ENCODE peak calls at places on chromosomes 16 and 17, in five cellular contexts. H, E, V, Q and G are unnamed samples.

GRCh38 chr16:14309001-14309886 is 238.1 kb downstream of the MRTFB start:
- DNase-seq in H (peak), E (no peak), V (no peak), Q (no peak), G (peak)

GRCh38 chr16:3646348-3646920 is 8.1 kb upstream of the DNASE1 start:
- DNase-seq in H (peak), E (no peak), V (no peak), Q (peak), G (no peak)

GRCh38 chr17:4507361-4508111 is 8.9 kb downstream of the SPNS2 start:
- DNase-seq in H (no peak), E (no peak), V (no peak), Q (no peak), G (no peak)

GRCh38 chr16:3509470-3509928 is 8.7 kb downstream of the CLUAP1 start:
- DNase-seq in H (no peak), E (peak), V (no peak), Q (peak), G (no peak)

GRCh38 chr16:57966986-57967385 is 3.9 kb downstream of the CNGB1 start:
- DNase-seq in H (no peak), E (no peak), V (no peak), Q (no peak), G (no peak)

GRCh38 chr16:27426423-27427408 is 24.7 kb downstream of the IL21R start:
- DNase-seq in H (no peak), E (no peak), V (peak), Q (peak), G (peak)

GRCh38 chr16:70253291-70254094 is 1.8 kb upstream of the EXOSC6 start:
- DNase-seq in H (no peak), E (peak), V (no peak), Q (no peak), G (peak)

GRCh38 chr16:51302042-51302441 is 151.0 kb upstream of the SALL1 start:
- DNase-seq in H (no peak), E (no peak), V (no peak), Q (no peak), G (no peak)

GRCh38 chr17:76922084-76922483 is 53.9 kb downstream of the MGAT5B start:
- DNase-seq in H (no peak), E (no peak), V (no peak), Q (no peak), G (no peak)

GRCh38 chr17:51059781-51060180 is 60.9 kb downstream of the SPAG9 start:
- DNase-seq in H (no peak), E (no peak), V (no peak), Q (no peak), G (no peak)

GRCh38 chr16:3858809-3859208 is 21.7 kb downstream of the CREBBP start:
- DNase-seq in H (no peak), E (no peak), V (no peak), Q (no peak), G (no peak)

GRCh38 chr16:84329849-84330684 is 35.4 kb downstream of the WFDC1 start:
- DNase-seq in H (no peak), E (no peak), V (no peak), Q (no peak), G (no peak)

GRCh38 chr17:49748791-49749190 is 15.1 kb downstream of the FAM117A start:
- DNase-seq in H (no peak), E (peak), V (no peak), Q (no peak), G (no peak)

GRCh38 chr16:87317766-87318121 is 552 bp upstream of the C16orf95 start:
- DNase-seq in H (no peak), E (peak), V (peak), Q (peak), G (peak)

GRCh38 chr17:5126719-5127488 is 11.1 kb downstream of the USP6 start:
- DNase-seq in H (no peak), E (no peak), V (peak), Q (peak), G (no peak)

GRCh38 chr17:78324391-78325075 is 35.3 kb downstream of the SOCS3 start:
- DNase-seq in H (no peak), E (no peak), V (peak), Q (peak), G (peak)

GRCh38 chr17:4316648-4317047 is 49.8 kb downstream of the UBE2G1 start:
- DNase-seq in H (no peak), E (no peak), V (no peak), Q (no peak), G (no peak)

GRCh38 chr16:88777801-88778415 is 7.1 kb downstream of the PIEZO1 start:
- DNase-seq in H (no peak), E (no peak), V (no peak), Q (no peak), G (no peak)

GRCh38 chr16:88781140-88782077 is 3.6 kb downstream of the PIEZO1 start:
- DNase-seq in H (no peak), E (peak), V (no peak), Q (no peak), G (no peak)

GRCh38 chr16:88778541-88779065 is 6.4 kb downstream of the PIEZO1 start:
- DNase-seq in H (no peak), E (no peak), V (no peak), Q (no peak), G (no peak)

GRCh38 chr16:88780100-88781062 is 4.6 kb downstream of the PIEZO1 start:
- DNase-seq in H (no peak), E (no peak), V (no peak), Q (no peak), G (no peak)

DNA sequence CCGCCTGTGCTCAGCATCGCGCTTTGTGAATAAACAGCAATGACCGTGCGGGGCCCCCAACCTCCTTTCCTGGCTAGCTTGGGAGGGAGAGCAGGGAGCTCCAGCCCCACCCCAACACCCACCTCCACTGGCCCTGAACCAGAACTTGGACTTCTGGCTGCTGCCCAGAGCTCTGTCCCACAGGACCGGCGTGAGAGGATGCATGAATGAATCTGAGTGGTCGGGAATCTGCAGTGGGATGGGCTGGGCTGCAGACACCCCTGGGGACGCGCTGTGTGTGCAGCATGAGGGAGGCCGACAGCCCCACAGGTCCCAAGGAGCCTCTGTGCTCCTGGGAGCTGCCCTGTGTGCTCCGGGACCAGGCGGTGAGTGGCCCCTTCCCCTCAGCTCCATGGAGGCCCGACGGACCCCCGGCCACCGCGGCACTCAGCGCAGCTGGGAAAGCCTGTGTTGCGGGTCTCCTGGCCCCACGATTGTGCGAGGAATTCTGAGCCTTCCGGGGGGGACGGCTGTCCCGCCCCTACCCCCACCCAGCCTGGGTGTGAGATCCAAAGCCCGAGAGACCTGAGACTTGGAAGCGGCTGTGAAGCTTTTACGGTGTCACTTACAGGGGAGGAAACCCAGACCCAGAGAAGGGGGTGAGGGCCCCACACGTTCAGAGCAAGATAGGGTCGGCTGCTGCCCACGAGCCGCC is 5.5 kb downstream of the PIEZO1 start:
- DNase-seq in H (no peak), E (no peak), V (no peak), Q (no peak), G (no peak)
- H3K4me3 ChIP-seq in H (no peak), E (no peak), V (no peak), Q (no peak), G (no peak)

GRCh38 chr17:13598353-13599167 is 3.2 kb downstream of the HS3ST3A1 start:
- DNase-seq in H (no peak), E (no peak), V (no peak), Q (no peak), G (no peak)
- H3K4me3 ChIP-seq in H (no peak), E (no peak), V (no peak), Q (no peak), G (no peak)

GRCh38 chr16:1977875-1978268 is 3.4 kb downstream of the NOXO1 start:
- DNase-seq in H (no peak), E (no peak), V (no peak), Q (no peak), G (no peak)
- H3K4me3 ChIP-seq in H (no peak), E (no peak), V (no peak), Q (no peak), G (no peak)

GRCh38 chr16:71426880-71427615 is 14.8 kb downstream of the TLE7 start:
- DNase-seq in H (no peak), E (no peak), V (no peak), Q (no peak), G (no peak)

GRCh38 chr16:71424626-71425025 is 17.2 kb downstream of the TLE7 start:
- DNase-seq in H (no peak), E (no peak), V (no peak), Q (no peak), G (no peak)

GRCh38 chr16:71426069-71426879 is 15.6 kb downstream of the TLE7 start:
- DNase-seq in H (peak), E (no peak), V (no peak), Q (no peak), G (no peak)

GRCh38 chr16:71423865-71424264 is 18.0 kb downstream of the TLE7 start:
- DNase-seq in H (no peak), E (no peak), V (no peak), Q (no peak), G (no peak)

DNA sequence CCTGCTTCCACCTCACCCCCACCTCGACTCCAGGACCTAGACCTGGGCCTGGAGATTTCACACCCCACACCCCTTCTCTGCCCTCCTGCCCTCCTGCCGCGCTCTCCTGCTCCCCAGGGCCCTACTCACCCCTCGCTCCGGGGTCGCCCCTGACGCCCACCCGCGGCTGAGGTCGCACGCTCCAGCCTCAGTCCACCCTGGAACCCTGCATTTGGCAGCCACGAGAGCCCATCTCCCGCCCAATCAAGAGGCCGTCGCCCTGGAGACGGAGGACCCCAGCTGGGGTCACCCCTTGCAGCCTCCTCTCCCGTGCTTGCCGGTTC is 16.1 kb downstream of the TLE7 start:
- DNase-seq in H (no peak), E (no peak), V (no peak), Q (no peak), G (no peak)
- H3K4me3 ChIP-seq in H (no peak), E (no peak), V (no peak), Q (no peak), G (no peak)